ENCODE peak calls at places on chromosomes 13 and 19, in six cellular contexts. L, R, S, N, E and M are unnamed samples.

GRCh38 chr13:94700536-94700935 is 11.8 kb downstream of the SOX21 start:
- DNase-seq in L (no peak), R (no peak), S (no peak), N (no peak), E (no peak), M (no peak)

GRCh38 chr13:99311137-99311536 is 3.9 kb upstream of the GPR183 start:
- DNase-seq in L (no peak), R (no peak), S (no peak), N (no peak), E (no peak), M (no peak)

GRCh38 chr19:13881231-13881691 is 4.3 kb downstream of the NANOS3 start:
- DNase-seq in L (no peak), R (peak; percentile 19), S (peak; percentile 38), N (no peak), E (peak; percentile 44), M (no peak)

GRCh38 chr13:94481966-94482365 is 2.5 kb upstream of the DCT start:
- DNase-seq in L (peak; percentile 31), R (peak; percentile 65), S (no peak), N (peak; percentile 35), E (peak; percentile 87), M (peak; percentile 15)

GRCh38 chr19:14475251-14476073 is at the start of gene PTGER1:
- DNase-seq in L (no peak), R (peak; percentile 36), S (no peak), N (no peak), E (peak; percentile 35), M (peak; percentile 75)

GRCh38 chr13:46126552-46127171 is 21.8 kb upstream of the CPB2 start:
- DNase-seq in L (peak; percentile 20), R (peak; percentile 83), S (peak; percentile 56), N (no peak), E (peak; percentile 85), M (peak; percentile 85)

GRCh38 chr13:95644611-95645052 is at the start of gene DZIP1:
- DNase-seq in L (peak; percentile 41), R (peak; percentile 91), S (peak; percentile 70), N (peak; percentile 30), E (peak; percentile 91), M (peak; percentile 87)

GRCh38 chr19:31185261-31185660 is 164.0 kb downstream of the TSHZ3 start:
- DNase-seq in L (no peak), R (peak; percentile 4), S (no peak), N (no peak), E (peak; percentile 9), M (peak; percentile 11)

GRCh38 chr19:47357788-47358680 is 8.9 kb downstream of the DHX34 start:
- DNase-seq in L (no peak), R (no peak), S (no peak), N (no peak), E (no peak), M (no peak)

GRCh38 chr19:17001603-17002183 is 24.9 kb downstream of the CPAMD8 start:
- DNase-seq in L (no peak), R (no peak), S (no peak), N (no peak), E (no peak), M (no peak)

GRCh38 chr19:6204866-6205723 is 69.6 kb downstream of the ACSBG2 start:
- DNase-seq in L (no peak), R (no peak), S (no peak), N (no peak), E (no peak), M (no peak)

GRCh38 chr13:105403065-105403464 is 1132.4 kb downstream of the EFNB2 start:
- DNase-seq in L (no peak), R (no peak), S (no peak), N (no peak), E (peak; percentile 2), M (no peak)

GRCh38 chr13:91347212-91347995 is at the start of gene MIR17HG:
- DNase-seq in L (peak; percentile 18), R (peak; percentile 91), S (peak; percentile 63), N (peak; percentile 55), E (peak; percentile 91), M (peak; percentile 93)

GRCh38 chr13:73000027-73000674 is 58.7 kb upstream of the KLF5 start:
- DNase-seq in L (no peak), R (peak; percentile 47), S (no peak), N (peak; percentile 23), E (peak; percentile 52), M (no peak)

GRCh38 chr13:24159921-24160324 is 597 bp upstream of the SPATA13 start:
- DNase-seq in L (no peak), R (no peak), S (no peak), N (no peak), E (no peak), M (no peak)
- H3K4me3 ChIP-seq in L (peak overlapping the region; percentile 88), R (peak overlapping the region; percentile 76), S (peak overlapping the region; percentile 76), N (peak overlapping the region; percentile 77), E (peak overlapping the region; percentile 83), M (peak overlapping the region; percentile 41)

DNA sequence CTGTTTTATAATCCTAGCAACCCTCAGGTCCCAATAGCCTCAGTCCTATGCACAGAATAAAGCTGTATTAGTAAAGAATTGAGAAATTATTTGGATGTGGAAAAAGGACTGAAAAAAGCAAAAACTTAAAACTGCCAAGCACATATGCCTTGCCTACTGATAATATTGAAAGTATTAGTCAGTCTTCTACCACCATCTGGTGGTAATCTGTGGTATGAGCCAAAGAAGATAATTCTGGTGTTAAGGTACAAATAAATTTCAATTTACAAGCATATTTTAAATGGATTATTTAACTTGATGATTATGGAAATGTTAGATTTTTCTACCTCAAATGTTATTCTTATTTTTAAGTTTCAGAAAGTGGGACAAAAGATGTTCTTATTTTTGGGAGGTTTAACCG is 460.3 kb upstream of the KLHL1 start:
- DNase-seq in L (no peak), R (peak; percentile 51), S (no peak), N (no peak), E (peak; percentile 53), M (peak; percentile 28)
- TF ChIP-seq CTCF in L (peak; percentile 33), R (peak; percentile 61), S (peak; percentile 51), N (peak; percentile 61), E (peak; percentile 53), M (peak; percentile 30)

GRCh38 chr19:55156202-55157063 is 1.1 kb downstream of the TNNI3 start:
- DNase-seq in L (no peak), R (peak; percentile 52), S (no peak), N (no peak), E (peak; percentile 43), M (peak; percentile 57)
- H3K4me3 ChIP-seq in L (no peak overlapping the region), R (no peak overlapping the region), S (peak overlapping the region; percentile 67), N (peak overlapping the region; percentile 33), E (peak overlapping the region; percentile 34), M (no peak overlapping the region)

DNA sequence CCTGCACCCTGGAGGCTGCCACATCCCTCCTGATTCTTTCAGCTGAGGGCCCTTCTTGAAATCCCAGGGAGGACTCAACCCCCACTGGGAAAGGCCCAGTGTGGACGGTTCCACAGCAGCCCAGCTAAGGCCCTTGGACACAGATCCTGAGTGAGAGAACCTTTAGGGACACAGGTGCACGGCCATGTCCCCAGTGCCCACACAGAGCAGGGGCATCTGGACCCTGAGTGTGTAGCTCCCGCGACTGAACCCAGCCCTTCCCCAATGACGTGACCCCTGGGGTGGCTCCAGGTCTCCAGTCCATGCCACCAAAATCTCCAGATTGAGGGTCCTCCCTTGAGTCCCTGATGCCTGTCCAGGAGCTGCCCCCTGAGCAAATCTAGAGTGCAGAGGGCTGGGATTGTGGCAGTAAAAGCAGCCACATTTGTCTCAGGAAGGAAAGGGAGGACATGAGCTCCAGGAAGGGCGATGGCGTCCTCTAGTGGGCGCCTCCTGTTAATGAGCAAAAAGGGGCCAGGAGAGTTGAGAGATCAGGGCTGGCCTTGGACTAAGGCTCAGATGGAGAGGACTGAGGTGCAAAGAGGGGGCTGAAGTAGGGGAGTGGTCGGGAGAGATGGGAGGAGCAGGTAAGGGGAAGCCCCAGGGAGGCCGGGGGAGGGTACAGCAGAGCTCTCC is 6.9 kb upstream of the CEACAM5 start:
- DNase-seq in L (no peak), R (no peak), S (no peak), N (no peak), E (no peak), M (no peak)
- TF ChIP-seq CTCF in L (no peak), R (no peak), S (no peak), N (peak; percentile 11), E (peak; percentile 11), M (no peak)

GRCh38 chr19:41194157-41194552 is 1.1 kb downstream of the CYP2S1 start:
- DNase-seq in L (no peak), R (no peak), S (no peak), N (no peak), E (no peak), M (no peak)
- H3K4me3 ChIP-seq in L (no peak overlapping the region), R (no peak overlapping the region), S (peak overlapping the region; percentile 84), N (no peak overlapping the region), E (no peak overlapping the region), M (no peak overlapping the region)

GRCh38 chr13:22238269-22238668 is 567.4 kb downstream of the FGF9 start:
- DNase-seq in L (no peak), R (no peak), S (no peak), N (no peak), E (no peak), M (no peak)
- TF ChIP-seq CTCF in L (no peak), R (no peak), S (no peak), N (no peak), E (no peak), M (no peak)

GRCh38 chr13:36124236-36124822 is 6.9 kb downstream of the DCLK1 start:
- DNase-seq in L (peak; percentile 44), R (peak; percentile 82), S (no peak), N (no peak), E (peak; percentile 83), M (no peak)
- H3K4me3 ChIP-seq in L (no peak overlapping the region), R (no peak overlapping the region), S (no peak overlapping the region), N (no peak overlapping the region), E (no peak overlapping the region), M (no peak overlapping the region)

GRCh38 chr19:37779139-37780035 is at the start of gene ZNF573:
- DNase-seq in L (peak; percentile 54), R (peak; percentile 91), S (peak; percentile 63), N (peak; percentile 69), E (peak; percentile 93), M (peak; percentile 84)
- TF ChIP-seq CTCF in L (peak; percentile 27), R (peak; percentile 32), S (peak; percentile 10), N (peak; percentile 13), E (peak; percentile 19), M (peak; percentile 8)

DNA sequence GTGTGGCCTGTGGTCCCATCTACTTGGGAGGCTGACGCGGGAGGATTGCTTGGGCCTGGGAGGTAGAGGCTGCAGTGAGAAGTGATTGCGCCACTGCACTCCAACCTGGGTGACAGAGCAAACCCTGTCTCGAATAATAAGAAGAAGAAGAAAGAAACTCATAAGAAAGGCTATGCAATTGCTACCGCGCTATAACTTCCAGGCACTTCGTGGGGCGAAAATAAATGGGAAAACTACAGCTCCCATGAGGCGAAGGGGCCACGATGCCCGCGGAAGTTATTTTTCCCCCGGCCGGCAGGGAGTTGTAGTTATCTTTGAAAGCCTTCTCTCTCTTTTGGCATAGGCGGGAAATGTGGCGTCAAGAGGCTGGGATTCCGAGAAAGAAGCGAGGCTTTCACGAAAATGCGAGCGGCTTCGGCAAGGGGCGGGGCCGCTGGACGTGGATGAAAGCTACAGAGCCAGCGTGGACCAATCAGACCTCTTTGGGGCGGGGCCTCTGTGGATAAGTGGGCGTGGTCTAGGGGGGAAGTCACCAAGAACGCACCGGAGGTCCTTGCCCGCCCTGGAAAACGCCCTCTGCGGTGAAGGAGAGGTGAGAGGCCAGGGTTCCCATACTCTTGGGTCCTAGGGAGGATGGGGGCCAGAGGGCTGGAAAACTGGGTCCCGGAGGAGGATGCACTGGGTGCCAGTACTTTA is at the start of gene NUCB1:
- DNase-seq in L (peak; percentile 89), R (peak; percentile 99), S (peak; percentile 95), N (peak; percentile 92), E (peak; percentile 100), M (peak; percentile 97)
- H3K4me3 ChIP-seq in L (peak within 1 kb of the TSS; percentile 55), R (peak within 1 kb of the TSS; percentile 96), S (peak within 1 kb of the TSS; percentile 58), N (peak within 1 kb of the TSS; percentile 97), E (peak within 1 kb of the TSS; percentile 70), M (peak within 1 kb of the TSS; percentile 73)

GRCh38 chr19:49812997-49813861 is at the start of gene FUZ:
- DNase-seq in L (peak; percentile 94), R (peak; percentile 100), S (peak; percentile 96), N (peak; percentile 97), E (peak; percentile 99), M (peak; percentile 99)
- TF ChIP-seq CTCF in L (peak; percentile 35), R (no peak), S (peak; percentile 48), N (peak; percentile 45), E (peak; percentile 41), M (no peak)